ENCODE peak calls at places on chromosomes 6 and 20, in eight cellular contexts. V, W, E, X, B, I, T and S are unnamed samples.

GRCh38 chr6:156767603-156768467 is 9.3 kb upstream of the ARID1B start:
- ATAC-seq in V (no peak), W (no peak), E (no peak), X (peak; percentile 41), B (peak; percentile 46), I (no peak), T (peak; percentile 74), S (no peak)

GRCh38 chr20:48972816-48973215 is 51.3 kb downstream of the ARFGEF2 start:
- ATAC-seq in V (no peak), W (no peak), E (no peak), X (no peak), B (no peak), I (no peak), T (no peak), S (no peak)

GRCh38 chr6:165881812-165882211 is 218.8 kb upstream of the PDE10A start:
- ATAC-seq in V (no peak), W (no peak), E (no peak), X (no peak), B (no peak), I (no peak), T (no peak), S (no peak)

GRCh38 chr6:16228709-16229665 is 9.4 kb upstream of the GMPR start:
- ATAC-seq in V (peak; percentile 72), W (no peak), E (no peak), X (no peak), B (no peak), I (no peak), T (no peak), S (no peak)

GRCh38 chr6:160393966-160394653 is 45.9 kb downstream of the SLC22A3 start:
- ATAC-seq in V (no peak), W (no peak), E (peak; percentile 81), X (no peak), B (no peak), I (no peak), T (no peak), S (no peak)

GRCh38 chr20:44187763-44188709 is 1.0 kb upstream of the JPH2 start:
- ATAC-seq in V (peak; percentile 46), W (peak; percentile 44), E (peak; percentile 65), X (no peak), B (peak; percentile 50), I (peak; percentile 50), T (no peak), S (peak; percentile 62)

GRCh38 chr6:112117554-112117953 is 30.2 kb downstream of the FAM229B start:
- ATAC-seq in V (no peak), W (peak; percentile 82), E (no peak), X (peak; percentile 38), B (peak; percentile 93), I (peak; percentile 65), T (peak; percentile 48), S (no peak)

GRCh38 chr20:19915111-19915798 is 101.9 kb upstream of the NAA20 start:
- ATAC-seq in V (peak; percentile 52), W (no peak), E (peak; percentile 33), X (no peak), B (no peak), I (no peak), T (no peak), S (no peak)

GRCh38 chr20:62895539-62895938 is 30.8 kb downstream of the DIDO1 start:
- ATAC-seq in V (no peak), W (no peak), E (no peak), X (no peak), B (no peak), I (no peak), T (no peak), S (no peak)

GRCh38 chr6:26474439-26474881 is 16.7 kb downstream of the BTN2A1 start:
- ATAC-seq in V (peak; percentile 27), W (no peak), E (peak; percentile 40), X (no peak), B (no peak), I (no peak), T (no peak), S (peak; percentile 14)

GRCh38 chr6:15317934-15318902 is 72.3 kb downstream of the JARID2 start:
- ATAC-seq in V (peak; percentile 24), W (no peak), E (no peak), X (no peak), B (no peak), I (peak; percentile 35), T (no peak), S (peak; percentile 30)

GRCh38 chr20:12976720-12977633 is 31.8 kb upstream of the SPTLC3 start:
- ATAC-seq in V (no peak), W (peak; percentile 45), E (no peak), X (no peak), B (no peak), I (no peak), T (no peak), S (no peak)

GRCh38 chr20:3042621-3043020 is 801 bp upstream of the GNRH2 start:
- ATAC-seq in V (peak; percentile 6), W (no peak), E (no peak), X (no peak), B (no peak), I (no peak), T (no peak), S (no peak)